ENCODE peak calls at places on chromosomes 6 and 20, in eight cellular contexts. Y, A, U, W, H, L, K and O are unnamed samples.

GRCh38 chr6:4374231-4374630 is 238.9 kb upstream of the ECI2 start:
- DNase-seq in K (no peak), Y (no peak), U (no peak), W (no peak), A (no peak), L (no peak), H (no peak), O (no peak)

GRCh38 chr6:144590540-144590939 is 305.4 kb downstream of the UTRN start:
- DNase-seq in Y (no peak), K (no peak), H (no peak), A (no peak), W (no peak), L (no peak), U (no peak), O (no peak)

GRCh38 chr6:130381459-130382380 is 15.9 kb downstream of the TMEM200A start:
- DNase-seq in A (no peak), L (no peak), K (no peak), H (no peak), U (no peak), Y (no peak), W (no peak), O (no peak)

GRCh38 chr20:654427-654770 is 1.4 kb upstream of the SRXN1 start:
- DNase-seq in W (no peak), U (no peak), H (no peak), Y (no peak), L (no peak), A (no peak), K (no peak), O (no peak)

GRCh38 chr6:166950443-166950821 is 5.9 kb downstream of the RNASET2 start:
- DNase-seq in U (no peak), W (no peak), H (no peak), K (no peak), A (no peak), L (no peak), Y (no peak), O (no peak)

GRCh38 chr6:55182016-55182650 is 7.8 kb downstream of the HCRTR2 start:
- DNase-seq in W (no peak), L (no peak), A (no peak), K (no peak), U (no peak), Y (no peak), H (no peak), O (no peak)

GRCh38 chr20:62668441-62669027 is 26.2 kb downstream of the SLCO4A1 start:
- DNase-seq in U (peak), H (peak), L (peak), W (peak), A (peak), Y (peak), K (peak), O (peak)

GRCh38 chr6:99119109-99120031 is 171.6 kb upstream of the FBXL4 start:
- DNase-seq in A (no peak), Y (no peak), W (no peak), U (no peak), K (no peak), H (no peak), L (peak), O (peak)

GRCh38 chr20:8228315-8228714 is 96.2 kb downstream of the PLCB1 start:
- DNase-seq in A (no peak), L (no peak), H (no peak), U (no peak), K (no peak), W (no peak), Y (no peak), O (no peak)

GRCh38 chr20:59439243-59439642 is 138.8 kb downstream of the EDN3 start:
- DNase-seq in K (no peak), W (no peak), H (no peak), L (no peak), Y (no peak), U (no peak), A (no peak), O (no peak)

GRCh38 chr6:98944168-98944567 is 3.6 kb downstream of the FBXL4 start:
- DNase-seq in L (no peak), K (no peak), U (no peak), Y (no peak), W (no peak), A (no peak), H (no peak), O (no peak)

GRCh38 chr20:24682496-24683090 is 213.2 kb downstream of the SYNDIG1 start:
- DNase-seq in W (no peak), L (no peak), Y (no peak), U (no peak), K (no peak), A (no peak), H (no peak), O (no peak)

GRCh38 chr6:30518505-30518850 is 29.2 kb downstream of the HLA-E start:
- DNase-seq in K (no peak), L (no peak), Y (no peak), H (no peak), W (no peak), U (no peak), A (no peak), O (no peak)

GRCh38 chr20:62390306-62391164 is 3.6 kb downstream of the RPS21 start:
- DNase-seq in W (no peak), A (no peak), H (no peak), L (no peak), U (no peak), K (no peak), Y (no peak), O (no peak)

GRCh38 chr6:139525415-139525814 is 151.0 kb upstream of the CITED2 start:
- DNase-seq in Y (no peak), U (no peak), A (no peak), H (no peak), K (no peak), W (no peak), L (no peak), O (no peak)

GRCh38 chr6:139521338-139521737 is 146.9 kb upstream of the CITED2 start:
- DNase-seq in A (no peak), Y (no peak), U (no peak), W (no peak), L (no peak), H (no peak), K (no peak), O (no peak)

GRCh38 chr6:139523986-139524385 is 149.5 kb upstream of the CITED2 start:
- DNase-seq in L (no peak), W (no peak), U (no peak), H (no peak), A (no peak), Y (no peak), K (no peak), O (no peak)

GRCh38 chr6:139520321-139520768 is 145.9 kb upstream of the CITED2 start:
- DNase-seq in H (no peak), W (no peak), L (no peak), A (no peak), U (no peak), Y (no peak), K (no peak), O (no peak)

DNA sequence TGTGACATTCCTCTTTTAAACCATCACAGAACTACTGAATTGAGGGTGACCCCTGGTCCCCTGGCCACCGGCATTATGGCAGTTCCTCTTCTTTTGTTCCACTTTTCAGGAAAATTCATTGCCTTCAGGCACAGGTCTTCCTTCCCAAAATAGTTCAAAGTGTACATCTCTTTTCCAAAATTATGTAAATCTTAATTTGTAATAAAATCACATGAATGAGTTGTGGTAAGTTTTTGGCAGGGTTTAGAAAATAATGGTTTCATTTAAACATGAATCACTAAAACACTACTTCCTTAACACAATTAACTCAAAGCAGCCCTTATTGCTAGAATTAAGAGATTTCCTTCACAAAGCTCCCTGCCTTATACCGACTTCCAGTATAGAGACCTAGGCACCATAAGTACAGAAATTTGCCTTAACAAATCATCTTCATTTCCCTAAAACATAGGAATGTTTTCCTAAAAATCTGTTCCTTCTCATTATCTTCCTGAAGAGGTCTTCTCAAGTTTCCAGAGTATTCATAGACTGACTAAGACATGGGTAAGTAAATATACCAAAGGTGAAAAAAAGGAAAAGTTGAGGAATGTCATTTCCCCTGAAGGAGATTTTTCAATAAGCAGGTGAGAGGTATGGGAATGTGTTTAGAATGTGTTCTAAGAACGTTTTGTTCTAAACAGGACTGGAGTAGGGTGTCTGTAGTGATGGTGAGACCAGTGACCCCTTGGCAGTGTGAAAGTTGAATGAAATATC is 148.2 kb upstream of the CITED2 start:
- DNase-seq in U (no peak), H (no peak), W (no peak), A (no peak), K (no peak), Y (no peak), L (no peak), O (no peak)
- TF ChIP-seq CTCF in U (no peak), H (no peak), W (no peak), A (no peak), K (no peak), Y (no peak), L (no peak), O (no peak)

DNA sequence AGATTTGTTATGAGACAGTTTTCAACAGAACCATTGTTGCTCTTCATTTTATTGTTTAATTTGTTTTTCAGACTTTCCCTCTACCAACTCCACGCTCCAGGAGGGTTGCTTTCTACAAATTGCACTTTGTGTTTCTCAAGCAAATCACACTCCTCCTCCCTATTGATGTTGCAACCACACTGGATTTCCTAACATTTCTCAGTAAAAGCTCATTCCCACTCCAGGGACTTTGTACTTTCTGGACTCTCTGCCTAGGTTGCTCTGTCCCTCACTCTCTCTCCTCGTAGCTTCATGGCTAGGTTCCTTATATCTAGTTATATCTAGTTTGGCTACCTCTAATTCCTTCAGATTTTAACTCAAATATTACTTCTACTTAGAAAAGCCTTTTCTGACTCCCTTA is 20.3 kb downstream of the PGK2 start:
- DNase-seq in L (no peak), W (no peak), U (no peak), Y (no peak), H (no peak), A (no peak), K (no peak), O (no peak)
- TF ChIP-seq CTCF in L (no peak), W (no peak), U (no peak), Y (no peak), H (no peak), A (no peak), K (no peak), O (no peak)

DNA sequence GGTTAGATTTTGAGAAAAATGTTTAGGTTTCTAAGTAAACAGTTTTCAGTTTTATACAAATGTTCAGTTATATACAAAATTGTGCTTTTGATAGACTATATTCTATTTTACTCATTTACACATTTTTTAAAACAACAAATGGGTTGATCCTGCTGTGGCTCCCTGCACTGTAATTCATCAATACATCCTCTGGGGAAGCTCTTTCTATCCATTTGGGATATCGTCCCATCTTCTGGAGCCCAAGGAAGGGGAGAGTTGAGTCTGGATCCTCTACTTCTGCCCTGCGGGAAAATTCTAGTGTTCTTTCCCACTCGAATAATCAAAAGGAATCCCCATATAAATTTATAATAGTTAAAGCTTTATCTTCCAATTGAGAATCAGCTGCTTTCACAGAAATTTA is 75.0 kb downstream of the SYCP2L start:
- DNase-seq in A (no peak), L (no peak), W (no peak), U (no peak), Y (no peak), H (no peak), K (no peak), O (no peak)
- TF ChIP-seq CTCF in A (no peak), L (no peak), W (no peak), U (no peak), Y (no peak), H (no peak), K (no peak), O (no peak)

GRCh38 chr6:91509039-91509438 is 922.2 kb upstream of the MAP3K7 start:
- DNase-seq in W (no peak), H (no peak), L (no peak), K (no peak), Y (no peak), U (no peak), A (no peak), O (no peak)
- TF ChIP-seq CTCF in W (no peak), H (no peak), L (no peak), K (no peak), Y (no peak), U (no peak), A (no peak), O (no peak)

DNA sequence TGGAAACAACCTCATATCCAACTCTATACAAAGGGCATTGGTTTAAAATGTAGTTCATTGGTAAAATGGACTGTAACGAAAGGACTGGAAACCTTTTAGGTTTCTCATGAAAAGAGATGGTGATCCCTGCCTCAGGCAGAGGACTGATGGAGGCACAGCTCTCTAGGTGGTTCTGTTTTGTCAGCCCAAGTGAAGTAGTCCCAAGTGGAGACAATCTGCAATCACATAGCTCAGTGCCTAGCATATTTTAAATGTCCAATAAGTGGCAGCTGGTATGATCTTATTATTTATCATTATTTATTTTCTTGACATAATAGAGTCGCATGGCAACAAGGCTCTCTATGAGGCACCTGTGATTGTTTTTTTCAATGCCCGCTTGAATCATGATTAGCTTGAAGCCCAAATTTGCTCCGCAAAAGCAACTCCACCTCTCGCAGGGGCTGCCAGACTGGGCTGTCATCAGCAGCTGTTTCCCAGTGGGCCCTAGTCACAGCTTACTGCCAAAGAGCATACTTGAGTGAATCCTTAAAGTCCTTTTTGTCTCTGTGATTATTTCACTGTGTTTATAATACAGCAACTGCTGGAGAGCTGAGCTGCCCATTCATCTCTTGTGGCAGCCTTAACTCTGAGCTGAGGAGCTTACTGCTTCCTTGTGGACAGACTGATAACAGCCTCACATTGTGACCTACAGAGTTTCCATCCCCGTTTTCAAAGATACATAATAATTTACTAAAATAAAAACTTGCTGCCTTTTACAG is 19.7 kb upstream of the ENPP1 start:
- DNase-seq in Y (no peak), L (no peak), K (peak), U (no peak), W (no peak), A (peak), H (no peak), O (no peak)
- TF ChIP-seq CTCF in Y (peak), L (peak), K (no peak), U (no peak), W (no peak), A (peak), H (peak), O (no peak)

GRCh38 chr6:34760108-34760507 is 2.8 kb downstream of the SNRPC start:
- DNase-seq in K (no peak), Y (peak), H (peak), W (no peak), L (no peak), A (no peak), U (no peak), O (no peak)

GRCh38 chr6:34757687-34758274 is 476 bp downstream of the SNRPC start:
- DNase-seq in K (no peak), Y (no peak), L (no peak), W (no peak), A (no peak), H (no peak), U (no peak), O (no peak)
- TF ChIP-seq CTCF in K (no peak), Y (no peak), L (no peak), W (no peak), A (no peak), H (no peak), U (no peak), O (no peak)